ENCODE peak calls at places on chromosomes 5 and 9, in ten cellular contexts. G is foreskin keratinocyte; O is OCI-LY7; Y is neural progenitor cell; M is HepG2; X is heart left ventricle; C is neuronal stem cell; Q is CD4-positive, alpha-beta T cell; A is cardiac muscle cell; U is psoas muscle. F is an unnamed sample.
A peak's percentile ranks its signal among the peaks of the same experiment; 100 is the strongest.

GRCh38 chr9:73210886-73211285 is 59.2 kb downstream of the ANXA1 start:
- DNase-seq in A (no peak), Y (no peak), M (no peak), Q (no peak), X (no peak), G (no peak), C (no peak), O (no peak), U (no peak), F (no peak)

GRCh38 chr9:88821033-88821748 is 170.1 kb upstream of the S1PR3 start:
- DNase-seq in U (no peak), Q (no peak), C (no peak), M (no peak), X (no peak), Y (no peak), G (no peak), A (no peak), O (no peak), F (no peak)

GRCh38 chr5:112228672-112229071 is 190.4 kb downstream of the EPB41L4A start:
- DNase-seq in U (peak; percentile 62), Y (no peak), O (no peak), X (peak; percentile 91), C (no peak), M (no peak), G (peak; percentile 76), Q (no peak), A (peak; percentile 87), F (no peak)

GRCh38 chr9:86176468-86176867 is 77.1 kb upstream of the GOLM1 start:
- DNase-seq in O (no peak), A (peak; percentile 17), C (no peak), Y (no peak), U (no peak), Q (no peak), M (no peak), X (no peak), G (peak; percentile 60), F (no peak)

GRCh38 chr5:122458278-122458872 is 146.3 kb downstream of the SNCAIP start:
- DNase-seq in A (peak; percentile 39), M (peak; percentile 6), C (no peak), Q (no peak), G (no peak), O (peak; percentile 25), X (no peak), U (no peak), Y (peak; percentile 49), F (no peak)

GRCh38 chr9:108444400-108445358 is 411.1 kb downstream of the ACTL7B start:
- DNase-seq in Q (no peak), C (no peak), U (no peak), Y (peak; percentile 11), X (no peak), M (peak; percentile 72), G (peak; percentile 96), A (peak; percentile 86), O (no peak), F (no peak)

GRCh38 chr9:27181381-27181780 is 72.4 kb downstream of the TEK start:
- DNase-seq in G (peak; percentile 89), C (no peak), U (no peak), Y (no peak), M (no peak), Q (no peak), A (peak; percentile 61), X (no peak), O (no peak), F (no peak)

GRCh38 chr9:17063535-17064135 is 71.2 kb upstream of the CNTLN start:
- DNase-seq in A (peak; percentile 77), Y (peak; percentile 77), M (peak; percentile 45), O (peak; percentile 43), C (peak; percentile 27), Q (no peak), X (no peak), G (peak; percentile 42), U (no peak), F (peak; percentile 3)

GRCh38 chr9:131275332-131276106 is 791 bp downstream of the FAM78A start:
- DNase-seq in O (peak; percentile 77), G (no peak), U (peak; percentile 85), A (no peak), X (peak; percentile 86), Y (peak; percentile 76), C (no peak), M (peak; percentile 48), Q (no peak), F (no peak)

GRCh38 chr5:147057051-147057450 is 177.8 kb upstream of the STK32A start:
- DNase-seq in O (no peak), U (no peak), X (no peak), A (no peak), G (no peak), M (no peak), Y (no peak), C (no peak), Q (no peak), F (no peak)

GRCh38 chr5:132506094-132506692 is 15.6 kb upstream of the IRF1 start:
- DNase-seq in U (no peak), A (peak; percentile 95), Y (peak; percentile 35), C (no peak), M (peak; percentile 41), X (no peak), G (peak; percentile 46), Q (no peak), O (peak; percentile 62), F (no peak)

GRCh38 chr5:16238018-16238417 is 58.4 kb upstream of the MARCHF11 start:
- DNase-seq in U (no peak), G (no peak), C (no peak), Y (no peak), O (no peak), X (no peak), Q (no peak), A (no peak), M (no peak), F (no peak)

GRCh38 chr5:83925321-83925877 is 204.7 kb upstream of the HAPLN1 start:
- DNase-seq in X (no peak), M (no peak), Y (no peak), C (no peak), O (no peak), U (no peak), Q (no peak), A (peak; percentile 94), G (peak; percentile 12), F (no peak)

DNA sequence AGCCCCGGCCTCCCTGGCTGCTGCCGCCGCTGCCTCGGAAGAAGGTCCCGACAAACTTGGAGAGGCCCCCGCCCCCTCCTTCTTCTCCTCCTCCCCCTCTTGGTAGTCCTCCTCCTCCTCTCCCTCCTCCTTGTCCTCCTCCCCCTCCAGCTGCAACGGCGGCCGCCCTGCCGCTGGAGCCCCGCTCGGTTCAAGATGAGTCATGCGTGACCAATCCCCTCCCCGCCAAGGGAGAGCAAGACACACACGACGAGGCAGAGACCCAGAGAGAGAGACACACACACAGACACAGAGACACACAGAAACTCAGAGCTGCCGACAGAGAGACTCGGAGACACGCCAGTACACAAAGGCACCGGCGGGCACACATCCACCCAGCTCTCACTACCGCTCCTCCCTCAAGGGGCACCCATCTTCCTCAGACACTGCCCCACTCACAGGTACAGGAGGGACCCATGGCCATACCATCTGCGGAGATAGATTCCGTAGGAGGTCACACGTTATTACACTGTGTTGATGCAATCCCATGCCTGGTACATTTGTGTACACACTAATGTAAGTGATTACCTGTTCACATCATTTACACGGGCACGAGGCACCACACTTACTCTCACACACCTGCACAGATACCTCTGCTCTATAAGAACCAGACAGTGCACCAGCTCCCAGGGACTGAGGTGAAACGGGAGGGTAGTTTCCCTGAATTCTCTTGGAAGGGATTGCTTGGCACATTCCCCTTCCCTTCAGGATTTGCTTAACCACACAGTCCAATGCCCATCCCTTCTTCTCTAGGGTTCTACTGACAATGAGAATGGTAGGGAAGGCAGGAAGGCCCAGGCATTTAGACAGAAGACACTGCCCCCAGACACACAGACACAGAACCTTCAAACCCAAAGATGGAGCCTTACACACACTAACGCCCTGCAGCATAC is at the start of gene LHX6:
- DNase-seq in X (peak; percentile 49), U (no peak), G (no peak), O (no peak), Q (no peak), Y (peak; percentile 61), C (no peak), M (no peak), A (peak; percentile 43), F (no peak)
- H3K27ac ChIP-seq in X (peak within 1 kb of the TSS; percentile 17), U (no peak within 1 kb of the TSS), G (no peak within 1 kb of the TSS), O (no peak within 1 kb of the TSS), Q (no peak within 1 kb of the TSS), Y (no peak within 1 kb of the TSS), C (no peak within 1 kb of the TSS), M (no peak within 1 kb of the TSS), A (no peak within 1 kb of the TSS), F (no peak within 1 kb of the TSS)

DNA sequence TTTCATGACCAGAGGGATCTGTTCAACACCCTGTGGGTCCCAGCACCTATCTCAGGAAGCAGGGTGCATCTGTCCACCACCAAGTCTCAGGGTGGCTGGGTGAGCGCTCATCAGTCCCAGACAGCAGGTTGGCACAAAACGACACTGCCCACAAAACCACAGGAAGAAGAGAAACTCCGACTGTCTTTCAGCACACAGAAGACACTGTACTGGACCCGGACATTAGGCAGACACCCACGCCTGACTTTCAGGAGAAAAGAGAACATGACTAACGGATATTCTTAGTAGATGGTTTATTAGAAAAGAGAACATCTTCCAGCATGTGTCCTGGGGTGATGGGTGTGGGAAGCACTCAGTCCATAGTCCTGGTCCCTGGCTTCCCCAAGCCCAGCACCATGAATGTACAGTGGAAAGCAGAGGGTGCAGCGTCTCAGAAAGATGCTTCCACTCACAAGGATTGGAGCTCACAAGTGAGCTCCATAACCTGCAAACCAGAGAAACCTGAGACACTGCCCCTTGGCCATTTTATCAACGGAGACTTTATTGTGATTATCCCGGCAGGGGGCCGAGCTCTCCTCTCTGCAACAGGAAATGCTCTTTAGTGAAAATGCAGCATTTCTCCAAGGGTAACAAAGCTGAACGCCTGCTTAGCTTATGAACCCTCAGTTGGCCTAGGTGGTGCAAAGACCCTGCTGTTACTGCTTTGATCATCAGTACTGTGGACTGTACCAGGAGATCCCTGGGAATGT is 35.8 kb upstream of the LCP2 start:
- DNase-seq in C (peak; percentile 18), A (no peak), G (no peak), Q (no peak), M (no peak), Y (peak; percentile 68), O (no peak), X (no peak), U (no peak), F (no peak)
- H3K27ac ChIP-seq in C (no peak overlapping the region), A (no peak overlapping the region), G (no peak overlapping the region), Q (peak overlapping the region; percentile 97), M (no peak overlapping the region), Y (no peak overlapping the region), O (no peak overlapping the region), X (peak overlapping the region; percentile 90), U (no peak overlapping the region), F (no peak overlapping the region)

GRCh38 chr9:114275246-114275994 is 47.5 kb upstream of the ORM1 start:
- DNase-seq in U (peak; percentile 46), G (peak; percentile 47), C (no peak), Q (no peak), Y (no peak), O (no peak), X (peak; percentile 19), A (no peak), M (no peak), F (no peak)
- H3K27ac ChIP-seq in U (no peak overlapping the region), G (peak overlapping the region; percentile 95), C (no peak overlapping the region), Q (no peak overlapping the region), Y (no peak overlapping the region), O (no peak overlapping the region), X (no peak overlapping the region), A (no peak overlapping the region), M (no peak overlapping the region), F (no peak overlapping the region)

DNA sequence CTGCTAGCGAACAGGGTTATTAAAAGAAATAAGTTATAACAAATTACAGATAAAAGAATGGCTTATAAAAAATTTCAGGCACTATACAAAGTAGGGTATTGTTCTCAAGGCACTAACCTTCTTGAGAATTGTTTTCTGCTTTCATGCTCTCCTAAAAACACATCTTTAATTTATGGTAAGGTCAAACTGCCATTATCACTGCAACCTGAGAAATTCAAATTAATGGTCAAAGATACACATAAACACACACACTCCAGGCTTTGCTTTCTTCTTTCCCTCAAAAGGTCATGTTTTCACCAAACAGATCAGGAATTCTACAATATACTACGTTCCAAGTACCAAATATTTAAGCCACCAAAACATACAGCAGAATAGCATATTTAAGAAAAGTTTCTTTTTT is 44.9 kb downstream of the ELAVL2 start:
- DNase-seq in X (no peak), U (no peak), O (no peak), G (no peak), Q (no peak), A (no peak), Y (no peak), C (no peak), M (no peak), F (no peak)
- H3K27ac ChIP-seq in X (no peak overlapping the region), U (no peak overlapping the region), O (no peak overlapping the region), G (no peak overlapping the region), Q (no peak overlapping the region), A (no peak overlapping the region), Y (no peak overlapping the region), C (no peak overlapping the region), M (no peak overlapping the region), F (no peak overlapping the region)